ENCODE peak calls at places on chromosome 10, in eight cellular contexts. Z is activated effector memory CD4-positive, alpha-beta T cell treated with anti-CD3 and anti-CD28 coated beads, Interleukin-2, amount 50 U/mL, for 16 hours; E is GM13977; O is stomach; Q is skeletal muscle cell; H is Ammon's horn; G is AG09309; I is cardiac muscle cell. V is an unnamed sample.

GRCh38 chr10:123746927-123747326 is 80.8 kb downstream of the GPR26 start:
- DNase-seq in Z (no peak), E (no peak), O (no peak), Q (no peak), H (no peak), G (no peak), I (no peak), V (no peak)

GRCh38 chr10:93380043-93380565 is 102.0 kb downstream of the MYOF start:
- DNase-seq in Z (no peak), E (no peak), O (no peak), Q (no peak), H (no peak), G (no peak), I (no peak), V (no peak)

GRCh38 chr10:131750973-131751826 is 149.6 kb upstream of the PPP2R2D start:
- DNase-seq in Z (peak), E (no peak), O (no peak), Q (no peak), H (no peak), G (no peak), I (no peak), V (no peak)

GRCh38 chr10:29529146-29529545 is 105.6 kb downstream of the SVIL start:
- DNase-seq in Z (no peak), E (no peak), O (no peak), Q (no peak), H (no peak), G (no peak), I (no peak), V (no peak)

GRCh38 chr10:69861251-69862240 is 59.8 kb downstream of the COL13A1 start:
- DNase-seq in Z (no peak), E (no peak), O (no peak), Q (peak), H (no peak), G (peak), I (no peak), V (peak)

GRCh38 chr10:3480281-3480999 is 304.6 kb downstream of the KLF6 start:
- DNase-seq in Z (no peak), E (no peak), O (no peak), Q (no peak), H (no peak), G (no peak), I (no peak), V (no peak)

GRCh38 chr10:115432188-115432819 is 339.1 kb downstream of the ATRNL1 start:
- DNase-seq in Z (no peak), E (peak), O (no peak), Q (peak), H (no peak), G (no peak), I (peak), V (peak)

GRCh38 chr10:663844-664243 is 25.6 kb downstream of the DIP2C start:
- DNase-seq in Z (no peak), E (no peak), O (no peak), Q (no peak), H (peak), G (no peak), I (no peak), V (no peak)

GRCh38 chr10:73906524-73907447 is 4.1 kb upstream of the PLAU start:
- DNase-seq in Z (no peak), E (no peak), O (no peak), Q (peak), H (no peak), G (peak), I (peak), V (peak)

GRCh38 chr10:86258940-86259339 is 107.7 kb downstream of the GRID1 start:
- DNase-seq in Z (no peak), E (no peak), O (peak), Q (no peak), H (no peak), G (no peak), I (no peak), V (no peak)

GRCh38 chr10:50990568-50991495 is 83.5 kb upstream of the PRKG1 start:
- DNase-seq in Z (no peak), E (peak), O (no peak), Q (peak), H (no peak), G (peak), I (peak), V (no peak)

GRCh38 chr10:17454181-17454800 is at the start of gene ST8SIA6:
- DNase-seq in Z (peak), E (peak), O (peak), Q (peak), H (peak), G (no peak), I (peak), V (peak)

GRCh38 chr10:74991435-74991834 is 120.0 kb upstream of the SAMD8 start:
- DNase-seq in Z (no peak), E (no peak), O (no peak), Q (no peak), H (no peak), G (no peak), I (peak), V (peak)

GRCh38 chr10:78506614-78507013 is 473.0 kb downstream of the RPS24 start:
- DNase-seq in Z (no peak), E (no peak), O (no peak), Q (no peak), H (no peak), G (no peak), I (no peak), V (no peak)

GRCh38 chr10:73997479-73997805 is 474 bp upstream of the VCL start:
- DNase-seq in Z (no peak), E (peak), O (no peak), Q (no peak), H (no peak), G (no peak), I (no peak), V (peak)

GRCh38 chr10:88157981-88158465 is 294.6 kb downstream of the PTEN start:
- DNase-seq in Z (no peak), E (no peak), O (no peak), Q (peak), H (no peak), G (peak), I (no peak), V (peak)

GRCh38 chr10:73827346-73828089 is 16.1 kb upstream of the NDST2 start:
- DNase-seq in Z (no peak), E (no peak), O (no peak), Q (no peak), H (no peak), G (no peak), I (no peak), V (no peak)

GRCh38 chr10:95864906-95865813 is 42.6 kb upstream of the CC2D2B start:
- DNase-seq in Z (no peak), E (peak), O (no peak), Q (peak), H (peak), G (peak), I (peak), V (peak)

V was measured in A549.